ENCODE peak calls at places on chromosomes 3 and 15, in five cellular contexts. E, Q, Z, V and K are unnamed samples.
A peak's percentile ranks its signal among the peaks of the same experiment; 100 is the strongest.

GRCh38 chr15:25678498-25678865 is 184.6 kb downstream of the ATP10A start:
- DNase-seq in E (no peak), V (no peak), Q (no peak), Z (no peak), K (no peak)

GRCh38 chr3:122944671-122945151 is 82.9 kb downstream of the SEMA5B start:
- DNase-seq in E (no peak), Q (no peak), Z (peak; percentile 44), V (peak; percentile 56), K (no peak)

GRCh38 chr15:73598540-73599195 is 34.5 kb downstream of the NPTN start:
- DNase-seq in E (no peak), Z (no peak), V (no peak), Q (no peak), K (no peak)

GRCh38 chr15:45187894-45188830 is at the start of gene SHF:
- DNase-seq in Z (peak; percentile 26), E (peak; percentile 43), Q (peak; percentile 62), V (no peak), K (peak; percentile 63)

GRCh38 chr15:70088887-70089691 is 8.6 kb downstream of the TLE3 start:
- DNase-seq in Z (no peak), Q (no peak), E (no peak), V (peak; percentile 92), K (no peak)

GRCh38 chr3:21989643-21990042 is 238.6 kb upstream of the ZNF385D start:
- DNase-seq in V (no peak), E (no peak), Z (no peak), Q (no peak), K (no peak)

GRCh38 chr3:62727576-62727975 is 147.6 kb downstream of the CADPS start:
- DNase-seq in Q (no peak), Z (peak; percentile 27), V (no peak), E (no peak), K (no peak)

GRCh38 chr3:169041677-169042171 is 621.8 kb downstream of the MECOM start:
- DNase-seq in E (no peak), V (peak; percentile 39), Q (no peak), Z (peak; percentile 60), K (no peak)

GRCh38 chr3:32500880-32501784 is 1.5 kb downstream of the CMTM6 start:
- DNase-seq in V (no peak), Q (no peak), E (peak; percentile 10), Z (no peak), K (no peak)

GRCh38 chr3:37198996-37199395 is 24.6 kb upstream of the LRRFIP2 start:
- DNase-seq in Z (peak; percentile 71), E (no peak), V (no peak), Q (no peak), K (no peak)